ENCODE peak calls at places on chromosome 22, in four cellular contexts. A is HEK293T; X is astrocyte of the cerebellum; P is CD4-positive, alpha-beta T cell. C is an unnamed sample.

GRCh38 chr22:19756288-19757128 is 4.1 kb upstream of the TBX1 start:
- DNase-seq in P (peak), A (peak), X (no peak), C (peak)

GRCh38 chr22:27456696-27457503 is 344.7 kb downstream of the MN1 start:
- DNase-seq in X (peak), A (no peak), P (no peak), C (no peak)

GRCh38 chr22:17106785-17107546 is 14.2 kb downstream of the TMEM121B start:
- DNase-seq in X (no peak), A (no peak), P (no peak), C (no peak)

GRCh38 chr22:42500836-42501179 is 18.8 kb downstream of the RRP7A start:
- DNase-seq in P (no peak), A (no peak), X (no peak), C (no peak)

GRCh38 chr22:50620861-50621490 is 7.0 kb downstream of the ARSA start:
- DNase-seq in X (no peak), A (no peak), P (peak), C (no peak)

GRCh38 chr22:40635008-40635939 is 1.2 kb downstream of the MRTFA start:
- DNase-seq in X (no peak), A (no peak), P (no peak), C (no peak)

GRCh38 chr22:39283312-39284141 is 35.9 kb downstream of the RPL3 start:
- DNase-seq in A (no peak), X (no peak), P (no peak), C (peak)

GRCh38 chr22:19850482-19851109 is 4.1 kb downstream of the GNB1L start:
- DNase-seq in P (no peak), A (no peak), X (no peak), C (no peak)

GRCh38 chr22:36252754-36253522 is at the start of gene APOL1:
- DNase-seq in X (no peak), P (no peak), A (no peak), C (peak)

GRCh38 chr22:35995772-35996171 is 32.9 kb downstream of the RBFOX2 start:
- DNase-seq in A (no peak), X (peak), P (no peak), C (no peak)

GRCh38 chr22:44330727-44331660 is 18.2 kb upstream of the SHISAL1 start:
- DNase-seq in X (no peak), P (no peak), A (peak), C (no peak)

GRCh38 chr22:48302657-48303359 is 1524.9 kb downstream of the BRD1 start:
- DNase-seq in P (no peak), A (no peak), X (no peak), C (no peak)

GRCh38 chr22:27719535-27720227 is 81.9 kb downstream of the MN1 start:
- DNase-seq in P (no peak), A (peak), X (no peak), C (peak)

GRCh38 chr22:39459681-39460080 is 2.9 kb downstream of the MGAT3 start:
- DNase-seq in X (no peak), A (no peak), P (no peak), C (no peak)

GRCh38 chr22:44486538-44486937 is 11.5 kb downstream of the RTL6 start:
- DNase-seq in P (no peak), A (no peak), X (no peak), C (no peak)

GRCh38 chr22:46110215-46110614 is 40.1 kb upstream of the PPARA start:
- DNase-seq in A (no peak), X (no peak), P (no peak), C (peak)

GRCh38 chr22:19710020-19710768 is 4.1 kb upstream of the SEPTIN5 start:
- DNase-seq in P (no peak), X (no peak), A (no peak), C (no peak)

GRCh38 chr22:25898707-25899365 is 156.8 kb downstream of the MYO18B start:
- DNase-seq in X (no peak), A (peak), P (no peak), C (no peak)

GRCh38 chr22:42745118-42745517 is 24.4 kb upstream of the A4GALT start:
- DNase-seq in P (no peak), A (no peak), X (no peak), C (no peak)

GRCh38 chr22:45200230-45200629 is 36.5 kb downstream of the NUP50 start:
- DNase-seq in P (no peak), X (no peak), A (no peak), C (no peak)

GRCh38 chr22:24474221-24474620 is 20.9 kb upstream of the UPB1 start:
- DNase-seq in X (peak), A (no peak), P (no peak), C (no peak)

GRCh38 chr22:21713428-21714058 is 22.1 kb downstream of the YPEL1 start:
- DNase-seq in P (no peak), X (no peak), A (no peak), C (no peak)

GRCh38 chr22:46104881-46105493 is 45.3 kb upstream of the PPARA start:
- DNase-seq in P (no peak), A (no peak), X (no peak), C (no peak)

GRCh38 chr22:25153961-25154685 is 45.5 kb upstream of the CRYBB3 start:
- DNase-seq in X (peak), P (no peak), A (no peak), C (peak)

GRCh38 chr22:46573781-46574437 is 36.5 kb upstream of the CELSR1 start:
- DNase-seq in X (no peak), A (no peak), P (no peak), C (no peak)

GRCh38 chr22:49347376-49347775 is 480.3 kb downstream of the BRD1 start:
- DNase-seq in A (no peak), X (no peak), P (no peak), C (no peak)

GRCh38 chr22:21989049-21989448 is 6.5 kb upstream of the TOP3B start:
- DNase-seq in P (no peak), A (no peak), X (no peak), C (no peak)

GRCh38 chr22:41532908-41533825 is 11.1 kb downstream of the POLR3H start:
- DNase-seq in A (peak), X (peak), P (peak), C (peak)

GRCh38 chr22:48819991-48820390 is 1007.7 kb downstream of the BRD1 start:
- DNase-seq in X (no peak), A (no peak), P (no peak), C (no peak)

GRCh38 chr22:43796567-43796966 is 15.5 kb downstream of the EFCAB6 start:
- DNase-seq in P (no peak), X (no peak), A (peak), C (no peak)

GRCh38 chr22:50190182-50190951 is 4.7 kb downstream of the TRABD start:
- DNase-seq in A (no peak), P (peak), X (no peak), C (peak)

GRCh38 chr22:38302906-38303305 is 14.3 kb downstream of the CSNK1E start:
- DNase-seq in P (no peak), A (no peak), X (no peak), C (no peak)

GRCh38 chr22:49087163-49087562 is 740.5 kb downstream of the BRD1 start:
- DNase-seq in X (no peak), P (no peak), A (no peak), C (no peak)

GRCh38 chr22:45885941-45886395 is 91.0 kb downstream of the WNT7B start:
- DNase-seq in P (no peak), A (no peak), X (no peak), C (no peak)

GRCh38 chr22:39360674-39361413 is 11.1 kb downstream of the SYNGR1 start:
- DNase-seq in A (no peak), P (no peak), X (peak), C (no peak)

GRCh38 chr22:45891996-45892621 is 84.9 kb downstream of the WNT7B start:
- DNase-seq in P (no peak), X (no peak), A (no peak), C (no peak)

GRCh38 chr22:42793848-42794405 is 63.1 kb downstream of the ARFGAP3 start:
- DNase-seq in P (no peak), A (no peak), X (no peak), C (no peak)

C was measured in erythroblast.